ENCODE peak calls at places on chromosomes 1 and 21, in nine cellular contexts. W is adrenal gland, Q is tibial nerve, D is RWPE2, G is dorsolateral prefrontal cortex, I is cardiac muscle cell, L is bronchial epithelial cell, V is A549, T is AG09319. C is an unnamed sample.

GRCh38 chr21:40546657-40547056 is 300.3 kb downstream of the DSCAM start:
- DNase-seq in W (no peak), Q (no peak), D (no peak), G (no peak), I (no peak), L (no peak), V (no peak), T (no peak), C (no peak)

GRCh38 chr1:6180215-6180577 is at the start of gene CHD5:
- DNase-seq in W (no peak), Q (no peak), D (no peak), G (peak), I (no peak), L (no peak), V (no peak), T (no peak), C (no peak)

GRCh38 chr1:151266821-151267220 is 12.3 kb downstream of the PSMD4 start:
- DNase-seq in W (no peak), Q (no peak), D (no peak), G (no peak), I (no peak), L (no peak), V (no peak), T (no peak), C (no peak)

GRCh38 chr21:45443595-45444181 is 38.7 kb downstream of the COL18A1 start:
- DNase-seq in W (no peak), Q (no peak), D (no peak), G (no peak), I (no peak), L (no peak), V (no peak), T (no peak), C (peak)

GRCh38 chr1:181743878-181744312 is 260.6 kb downstream of the CACNA1E start:
- DNase-seq in W (no peak), Q (no peak), D (no peak), G (no peak), I (no peak), L (peak), V (no peak), T (no peak), C (no peak)

GRCh38 chr1:173491508-173491907 is 14.4 kb downstream of the PRDX6 start:
- DNase-seq in W (no peak), Q (no peak), D (no peak), G (no peak), I (no peak), L (no peak), V (no peak), T (no peak), C (no peak)

GRCh38 chr1:108645479-108646184 is 15.3 kb downstream of the HENMT1 start:
- DNase-seq in W (no peak), Q (no peak), D (no peak), G (no peak), I (no peak), L (no peak), V (no peak), T (no peak), C (no peak)

GRCh38 chr1:232705815-232706575 is 76.1 kb upstream of the SIPA1L2 start:
- DNase-seq in W (peak), Q (no peak), D (no peak), G (no peak), I (peak), L (peak), V (no peak), T (no peak), C (no peak)

GRCh38 chr1:36971832-36972231 is 62.5 kb downstream of the GRIK3 start:
- DNase-seq in W (no peak), Q (no peak), D (no peak), G (no peak), I (no peak), L (no peak), V (no peak), T (no peak), C (no peak)

GRCh38 chr1:174982971-174983689 is 16.6 kb upstream of the CACYBP start:
- DNase-seq in W (peak), Q (no peak), D (no peak), G (no peak), I (peak), L (peak), V (peak), T (no peak), C (no peak)

GRCh38 chr1:34709547-34709946 is 45.3 kb upstream of the GJB5 start:
- DNase-seq in W (no peak), Q (no peak), D (no peak), G (no peak), I (peak), L (no peak), V (peak), T (no peak), C (no peak)

GRCh38 chr1:101174722-101175121 is 62.1 kb upstream of the S1PR1 start:
- DNase-seq in W (no peak), Q (no peak), D (peak), G (no peak), I (peak), L (peak), V (no peak), T (no peak), C (no peak)

GRCh38 chr21:31557956-31558838 is 101.3 kb upstream of the SOD1 start:
- DNase-seq in W (no peak), Q (no peak), D (no peak), G (peak), I (peak), L (no peak), V (no peak), T (no peak), C (no peak)

GRCh38 chr1:5067251-5067650 is 412.8 kb downstream of the AJAP1 start:
- DNase-seq in W (no peak), Q (no peak), D (no peak), G (no peak), I (no peak), L (no peak), V (no peak), T (no peak), C (no peak)

GRCh38 chr1:17441265-17441992 is 2.0 kb upstream of the RCC2 start:
- DNase-seq in W (no peak), Q (no peak), D (peak), G (no peak), I (peak), L (peak), V (peak), T (no peak), C (no peak)

GRCh38 chr21:39364949-39365348 is 16.1 kb upstream of the HMGN1 start:
- DNase-seq in W (no peak), Q (no peak), D (no peak), G (no peak), I (no peak), L (no peak), V (no peak), T (no peak), C (no peak)

GRCh38 chr1:176450526-176450925 is 12.4 kb upstream of the PAPPA2 start:
- DNase-seq in W (no peak), Q (no peak), D (no peak), G (no peak), I (no peak), L (peak), V (no peak), T (no peak), C (no peak)

GRCh38 chr1:116370186-116370585 is 2.9 kb upstream of the ATP1A1 start:
- DNase-seq in W (no peak), Q (no peak), D (no peak), G (no peak), I (no peak), L (no peak), V (no peak), T (no peak), C (no peak)

GRCh38 chr1:86155061-86155806 is 1.3 kb downstream of the COL24A1 start:
- DNase-seq in W (no peak), Q (peak), D (no peak), G (no peak), I (peak), L (no peak), V (no peak), T (no peak), C (peak)

GRCh38 chr21:29403922-29404538 is 105.3 kb downstream of the BACH1 start:
- DNase-seq in W (no peak), Q (no peak), D (no peak), G (no peak), I (no peak), L (peak), V (peak), T (no peak), C (no peak)

GRCh38 chr1:57782357-57782756 is 358.5 kb upstream of the DAB1 start:
- DNase-seq in W (no peak), Q (no peak), D (no peak), G (no peak), I (no peak), L (no peak), V (no peak), T (no peak), C (no peak)

GRCh38 chr21:44485254-44485793 is 30.0 kb downstream of the LRRC3 start:
- DNase-seq in W (no peak), Q (no peak), D (no peak), G (no peak), I (no peak), L (no peak), V (peak), T (no peak), C (no peak)

GRCh38 chr1:16006552-16007485 is 2.8 kb downstream of the SRARP start:
- DNase-seq in W (no peak), Q (no peak), D (no peak), G (no peak), I (peak), L (peak), V (peak), T (no peak), C (peak)

GRCh38 chr1:228081144-228081543 is 1.4 kb upstream of the ARF1 start:
- DNase-seq in W (no peak), Q (peak), D (no peak), G (peak), I (no peak), L (no peak), V (no peak), T (no peak), C (no peak)

GRCh38 chr1:17591814-17592430 is 52.4 kb downstream of the ARHGEF10L start:
- DNase-seq in W (no peak), Q (no peak), D (no peak), G (no peak), I (no peak), L (no peak), V (no peak), T (no peak), C (no peak)

GRCh38 chr1:244599937-244600350 is 53.0 kb upstream of the DESI2 start:
- DNase-seq in W (peak), Q (no peak), D (no peak), G (no peak), I (peak), L (peak), V (peak), T (peak), C (no peak)

GRCh38 chr1:234887026-234887910 is 241.4 kb downstream of the TOMM20 start:
- DNase-seq in W (peak), Q (peak), D (no peak), G (no peak), I (no peak), L (peak), V (no peak), T (no peak), C (no peak)

GRCh38 chr1:115726161-115726560 is 42.4 kb downstream of the CASQ2 start:
- DNase-seq in W (no peak), Q (no peak), D (no peak), G (no peak), I (no peak), L (no peak), V (no peak), T (no peak), C (no peak)

GRCh38 chr1:93814795-93815737 is 63.9 kb downstream of the DNTTIP2 start:
- DNase-seq in W (no peak), Q (no peak), D (no peak), G (no peak), I (peak), L (no peak), V (no peak), T (no peak), C (no peak)

GRCh38 chr1:211912064-211912463 is 81.5 kb upstream of the LPGAT1 start:
- DNase-seq in W (no peak), Q (no peak), D (no peak), G (no peak), I (no peak), L (peak), V (peak), T (no peak), C (no peak)

DNA sequence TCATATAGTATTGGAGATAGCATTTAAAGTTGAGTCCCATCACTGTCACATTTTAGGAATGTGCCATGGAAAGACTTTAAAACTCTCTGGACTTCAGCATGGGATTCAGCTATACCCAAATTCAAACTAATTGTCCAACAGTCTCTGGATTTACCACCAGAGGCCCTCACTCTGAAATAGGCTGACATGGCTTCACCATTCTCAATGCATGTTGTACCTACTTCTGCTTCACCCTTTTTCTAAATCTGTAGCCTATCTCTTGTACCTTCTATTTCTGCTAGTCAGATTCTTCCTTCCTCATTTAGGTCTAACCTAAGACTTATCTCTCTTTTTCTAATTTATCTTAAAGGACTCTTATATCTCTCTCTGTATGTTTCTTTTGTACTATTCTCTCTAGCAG is 512.7 kb upstream of the ZRANB2 start:
- DNase-seq in W (no peak), Q (no peak), D (no peak), G (no peak), I (peak), L (peak), V (no peak), T (no peak), C (no peak)
- TF ChIP-seq CTCF in W (no peak), Q (no peak), D (peak), G (no peak), I (no peak), L (peak), V (no peak), T (peak), C (peak)

DNA sequence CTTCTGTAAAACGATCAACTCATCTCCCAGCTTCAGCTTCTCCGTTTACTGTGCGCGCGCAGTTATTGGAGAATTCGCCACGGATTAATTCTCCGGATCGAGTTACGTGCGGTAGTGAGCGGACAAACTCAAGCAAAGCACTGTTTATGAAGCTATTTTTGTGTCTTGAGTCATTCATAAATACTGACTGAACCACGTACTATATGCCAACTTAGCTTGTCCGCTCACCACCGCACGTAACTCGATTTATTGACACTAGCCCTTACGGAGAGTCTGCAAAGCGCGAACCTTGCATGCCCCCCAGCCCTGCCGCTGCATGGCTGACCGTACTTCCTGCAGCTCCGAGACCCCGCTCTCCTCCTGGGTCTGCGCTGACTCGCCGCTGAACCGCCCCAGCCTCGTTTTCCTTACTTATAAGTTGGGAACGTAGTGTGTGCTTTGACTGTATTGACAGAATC is 773 bp downstream of the CHD1L start:
- DNase-seq in W (peak), Q (no peak), D (no peak), G (peak), I (no peak), L (no peak), V (no peak), T (no peak), C (no peak)
- TF ChIP-seq CTCF in W (no peak), Q (no peak), D (no peak), G (no peak), I (no peak), L (no peak), V (no peak), T (no peak), C (peak)

GRCh38 chr1:188594542-188595235 is 1765.9 kb downstream of the PLA2G4A start:
- DNase-seq in W (no peak), Q (no peak), D (no peak), G (no peak), I (no peak), L (no peak), V (no peak), T (no peak), C (no peak)

DNA sequence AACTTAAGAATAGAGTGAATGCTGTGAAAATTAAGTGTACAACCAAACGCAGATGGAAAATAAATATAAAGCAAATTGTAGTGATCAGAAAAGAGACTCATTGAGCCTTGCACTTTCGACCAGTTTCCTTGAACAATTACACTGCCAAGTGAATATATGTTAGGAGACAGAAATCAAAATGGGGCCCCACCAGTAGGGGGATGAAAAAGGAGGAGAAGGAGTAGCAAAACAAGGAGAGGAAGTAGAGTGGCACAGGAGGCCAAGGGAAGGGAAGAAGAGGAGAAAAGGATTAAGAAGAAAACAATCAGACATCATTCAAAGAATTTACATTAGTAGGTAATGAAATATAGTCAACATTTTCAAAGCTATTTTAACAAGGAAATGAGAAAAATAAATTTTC is 1770.6 kb downstream of the PLA2G4A start:
- DNase-seq in W (no peak), Q (no peak), D (no peak), G (no peak), I (no peak), L (no peak), V (no peak), T (no peak), C (no peak)
- TF ChIP-seq CTCF in W (no peak), Q (no peak), D (no peak), G (no peak), I (no peak), L (no peak), V (no peak), T (no peak), C (peak)

GRCh38 chr1:169485427-169486280 is at the start of gene SLC19A2:
- DNase-seq in W (peak), Q (peak), D (peak), G (peak), I (peak), L (peak), V (peak), T (peak), C (peak)
- TF ChIP-seq CTCF in W (no peak), Q (peak), D (peak), G (peak), I (peak), L (peak), V (no peak), T (peak), C (peak)

GRCh38 chr1:154974808-154975408 is 427 bp downstream of the CKS1B start:
- DNase-seq in W (peak), Q (peak), D (peak), G (peak), I (peak), L (peak), V (peak), T (peak), C (no peak)

GRCh38 chr1:154972213-154972516 is 1.6 kb upstream of the SHC1 start:
- DNase-seq in W (no peak), Q (no peak), D (no peak), G (no peak), I (no peak), L (no peak), V (no peak), T (no peak), C (no peak)

GRCh38 chr1:154972517-154973343 is 1.8 kb upstream of the CKS1B start:
- DNase-seq in W (peak), Q (no peak), D (peak), G (no peak), I (peak), L (peak), V (peak), T (peak), C (no peak)

GRCh38 chr1:154974086-154974807 is at the start of gene CKS1B:
- DNase-seq in W (peak), Q (peak), D (peak), G (peak), I (peak), L (peak), V (peak), T (peak), C (peak)

DNA sequence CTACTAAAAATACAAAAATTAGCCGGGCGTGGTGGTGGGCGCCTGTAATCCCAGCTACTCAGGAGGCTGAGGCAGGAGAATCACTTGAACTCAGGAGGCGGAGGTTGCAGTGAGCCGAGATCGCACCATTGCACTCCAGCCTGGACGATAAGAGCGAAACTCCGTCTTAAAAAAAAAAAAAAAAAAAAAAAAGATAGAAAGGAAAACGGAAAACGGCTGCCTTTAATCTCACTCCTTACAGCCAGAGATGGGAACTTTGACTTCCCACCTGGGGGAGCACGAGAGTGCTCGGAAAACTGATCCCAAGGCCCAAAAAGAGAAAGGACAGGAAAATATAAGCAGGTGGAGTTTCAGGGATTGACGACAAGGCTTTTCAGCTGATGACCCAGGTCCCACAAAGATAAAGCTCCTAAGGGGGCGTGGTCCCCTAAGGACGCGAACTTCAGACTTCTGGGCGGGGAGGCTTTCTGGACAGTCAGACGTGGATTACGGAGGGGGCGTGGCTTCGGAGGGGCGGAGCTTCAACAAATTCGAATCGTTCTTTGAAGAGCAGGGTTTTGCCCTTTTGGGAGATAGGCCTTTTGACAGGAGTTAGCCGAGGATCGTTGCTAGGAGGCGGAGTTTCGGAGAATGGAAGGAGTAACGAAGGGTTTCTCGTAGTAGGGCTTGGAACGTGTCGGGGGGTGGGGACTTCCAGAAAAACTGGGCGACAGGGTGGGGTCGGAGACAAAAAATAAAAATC is 966 bp upstream of the CKS1B start:
- DNase-seq in W (peak), Q (peak), D (peak), G (peak), I (peak), L (peak), V (peak), T (peak), C (no peak)
- TF ChIP-seq CTCF in W (no peak), Q (no peak), D (peak), G (no peak), I (no peak), L (peak), V (no peak), T (peak), C (peak)

C was measured in chondrocyte.